ENCODE peak calls at places on chromosomes 4 and X, in nine cellular contexts. B is NCI-H69, R is H9, Q is retinal pigment epithelial cell, H is PC-3, V is ovary, M is SK-MEL-5, L is ACHN, J is GM04504. F is an unnamed sample.
A peak's percentile ranks its signal among the peaks of the same experiment; 100 is the strongest.

GRCh38 chr4:172813359-172813923 is 355.2 kb upstream of the GALNT7 start:
- DNase-seq in B (peak; percentile 19), R (no peak), Q (no peak), H (no peak), V (no peak), M (no peak), L (peak; percentile 40), J (no peak), F (no peak)

GRCh38 chr4:25773358-25773757 is 89.4 kb downstream of the SEL1L3 start:
- DNase-seq in B (no peak), R (no peak), Q (no peak), H (no peak), V (no peak), M (no peak), L (no peak), J (no peak), F (no peak)

GRCh38 chrX:55118574-55118973 is 29.8 kb downstream of the PAGE2 start:
- DNase-seq in B (no peak), R (no peak), Q (no peak), H (no peak), V (no peak), M (no peak), L (no peak), J (no peak), F (no peak)

GRCh38 chr4:20723019-20723418 is 22.8 kb downstream of the PACRGL start:
- DNase-seq in B (no peak), R (no peak), Q (no peak), H (peak; percentile 56), V (no peak), M (no peak), L (no peak), J (no peak), F (no peak)

GRCh38 chr4:56245547-56246229 is 141.6 kb downstream of the AASDH start:
- DNase-seq in B (peak; percentile 13), R (no peak), Q (no peak), H (no peak), V (no peak), M (no peak), L (no peak), J (no peak), F (no peak)

GRCh38 chr4:123587983-123588494 is 191.4 kb downstream of the SPRY1 start:
- DNase-seq in B (peak; percentile 96), R (no peak), Q (no peak), H (peak; percentile 94), V (peak; percentile 29), M (peak; percentile 92), L (no peak), J (peak; percentile 80), F (no peak)

GRCh38 chr4:95288552-95288951 is 260.2 kb downstream of the UNC5C start:
- DNase-seq in B (no peak), R (no peak), Q (no peak), H (no peak), V (no peak), M (no peak), L (no peak), J (no peak), F (no peak)

GRCh38 chr4:22434895-22435294 is 81.0 kb downstream of the ADGRA3 start:
- DNase-seq in B (no peak), R (peak; percentile 65), Q (peak; percentile 31), H (peak; percentile 48), V (no peak), M (peak; percentile 84), L (peak; percentile 65), J (peak; percentile 4), F (peak; percentile 65)